ENCODE peak calls at places on chromosomes 12 and 14, in eight cellular contexts. M is cardiac muscle cell, Z is HFFc6, H is AG04449, P is OCI-LY7, A is AG04450, Y is neural crest cell, R is psoas muscle. C is an unnamed sample.

GRCh38 chr14:104030958-104031357 is 54.5 kb upstream of the ASPG start:
- DNase-seq in M (no peak), Z (no peak), H (no peak), P (no peak), A (no peak), Y (no peak), R (no peak), C (no peak)

GRCh38 chr14:101442451-101442850 is 118.8 kb upstream of the DIO3 start:
- DNase-seq in M (no peak), Z (no peak), H (no peak), P (peak), A (no peak), Y (no peak), R (no peak), C (no peak)

GRCh38 chr14:23579311-23579630 is 681 bp upstream of the JPH4 start:
- DNase-seq in M (no peak), Z (no peak), H (no peak), P (no peak), A (no peak), Y (no peak), R (no peak), C (no peak)

GRCh38 chr12:116116650-116117424 is 160.7 kb downstream of the MED13L start:
- DNase-seq in M (no peak), Z (no peak), H (no peak), P (no peak), A (no peak), Y (no peak), R (no peak), C (no peak)

GRCh38 chr12:126191949-126192348 is 1126.7 kb downstream of the AACS start:
- DNase-seq in M (no peak), Z (no peak), H (no peak), P (no peak), A (no peak), Y (no peak), R (no peak), C (no peak)

GRCh38 chr14:100738269-100738691 is 11.6 kb downstream of the DLK1 start:
- DNase-seq in M (no peak), Z (no peak), H (no peak), P (no peak), A (no peak), Y (no peak), R (no peak), C (peak)

GRCh38 chr14:93997933-93998870 is 1.1 kb downstream of the CCDC197 start:
- DNase-seq in M (no peak), Z (no peak), H (no peak), P (no peak), A (no peak), Y (no peak), R (peak), C (no peak)

GRCh38 chr12:104656921-104657320 is 200.2 kb downstream of the CHST11 start:
- DNase-seq in M (no peak), Z (no peak), H (no peak), P (no peak), A (peak), Y (no peak), R (peak), C (no peak)

GRCh38 chr12:65721541-65722190 is 102.6 kb upstream of the HMGA2 start:
- DNase-seq in M (no peak), Z (no peak), H (no peak), P (no peak), A (no peak), Y (no peak), R (no peak), C (no peak)

GRCh38 chr14:75229576-75229922 is 49.1 kb upstream of the FOS start:
- DNase-seq in M (no peak), Z (no peak), H (no peak), P (no peak), A (no peak), Y (no peak), R (no peak), C (no peak)

GRCh38 chr12:19945559-19946485 is 422.5 kb upstream of the PDE3A start:
- DNase-seq in M (no peak), Z (no peak), H (no peak), P (no peak), A (peak), Y (no peak), R (no peak), C (no peak)

GRCh38 chr12:32397703-32398102 is 1.7 kb upstream of the FGD4 start:
- DNase-seq in M (no peak), Z (no peak), H (no peak), P (no peak), A (no peak), Y (no peak), R (no peak), C (no peak)

GRCh38 chr12:120158351-120158750 is 36.2 kb downstream of the GCN1 start:
- DNase-seq in M (no peak), Z (no peak), H (no peak), P (no peak), A (no peak), Y (no peak), R (no peak), C (no peak)

GRCh38 chr12:121570467-121571283 is 10.1 kb downstream of the KDM2B start:
- DNase-seq in M (no peak), Z (peak), H (no peak), P (no peak), A (no peak), Y (no peak), R (no peak), C (no peak)

GRCh38 chr14:22010532-22011242 is 337.1 kb upstream of the OR4E1 start:
- DNase-seq in M (no peak), Z (no peak), H (no peak), P (no peak), A (no peak), Y (no peak), R (no peak), C (no peak)

GRCh38 chr12:104971276-104971675 is 13.2 kb upstream of the SLC41A2 start:
- DNase-seq in M (no peak), Z (peak), H (no peak), P (no peak), A (no peak), Y (no peak), R (no peak), C (no peak)

GRCh38 chr14:89455412-89455811 is 38.4 kb upstream of the FOXN3 start:
- DNase-seq in M (peak), Z (no peak), H (no peak), P (no peak), A (no peak), Y (no peak), R (no peak), C (no peak)

GRCh38 chr12:108561852-108562347 is 496 bp upstream of the ISCU start:
- DNase-seq in M (no peak), Z (no peak), H (no peak), P (no peak), A (no peak), Y (no peak), R (no peak), C (no peak)

GRCh38 chr12:117857632-117858274 is 111.0 kb downstream of the KSR2 start:
- DNase-seq in M (peak), Z (peak), H (no peak), P (peak), A (no peak), Y (peak), R (no peak), C (no peak)

GRCh38 chr12:108432423-108432822 is 82.7 kb upstream of the FICD start:
- DNase-seq in M (no peak), Z (no peak), H (no peak), P (no peak), A (no peak), Y (no peak), R (no peak), C (no peak)

GRCh38 chr12:76422154-76422877 is 74.1 kb upstream of the BBS10 start:
- DNase-seq in M (no peak), Z (no peak), H (no peak), P (no peak), A (no peak), Y (no peak), R (no peak), C (no peak)

GRCh38 chr14:64186231-64187129 is 107.7 kb downstream of the ESR2 start:
- DNase-seq in M (peak), Z (no peak), H (no peak), P (no peak), A (no peak), Y (peak), R (no peak), C (no peak)

GRCh38 chr14:86510503-86510902 is 980.6 kb downstream of the FLRT2 start:
- DNase-seq in M (no peak), Z (no peak), H (no peak), P (no peak), A (no peak), Y (no peak), R (no peak), C (no peak)

GRCh38 chr12:22543246-22544037 is 900 bp downstream of the C2CD5 start:
- DNase-seq in M (peak), Z (peak), H (no peak), P (peak), A (no peak), Y (no peak), R (peak), C (peak)

GRCh38 chr14:101604935-101605767 is 43.9 kb downstream of the DIO3 start:
- DNase-seq in M (no peak), Z (no peak), H (no peak), P (no peak), A (no peak), Y (no peak), R (no peak), C (no peak)

GRCh38 chr12:62783881-62784280 is 151.1 kb downstream of the PPM1H start:
- DNase-seq in M (no peak), Z (no peak), H (no peak), P (no peak), A (no peak), Y (no peak), R (no peak), C (no peak)

GRCh38 chr12:106147956-106148355 is 9.2 kb upstream of the NUAK1 start:
- DNase-seq in M (peak), Z (no peak), H (no peak), P (no peak), A (no peak), Y (no peak), R (peak), C (peak)

GRCh38 chr12:92445253-92446081 is 257.3 kb upstream of the PLEKHG7 start:
- DNase-seq in M (no peak), Z (no peak), H (no peak), P (peak), A (no peak), Y (no peak), R (no peak), C (peak)

GRCh38 chr14:50524071-50524470 is 8.3 kb downstream of the MAP4K5 start:
- DNase-seq in M (no peak), Z (no peak), H (no peak), P (no peak), A (no peak), Y (no peak), R (no peak), C (no peak)

GRCh38 chr14:58055497-58055896 is 96.5 kb downstream of the ARMH4 start:
- DNase-seq in M (no peak), Z (no peak), H (no peak), P (no peak), A (no peak), Y (no peak), R (no peak), C (no peak)

GRCh38 chr12:67080637-67081036 is 188.5 kb upstream of the CAND1 start:
- DNase-seq in M (no peak), Z (no peak), H (no peak), P (no peak), A (no peak), Y (no peak), R (no peak), C (no peak)

GRCh38 chr14:89841855-89842254 is 112.7 kb downstream of the EFCAB11 start:
- DNase-seq in M (no peak), Z (no peak), H (no peak), P (no peak), A (no peak), Y (no peak), R (no peak), C (no peak)

GRCh38 chr14:97218713-97219355 is 421.7 kb downstream of the VRK1 start:
- DNase-seq in M (peak), Z (no peak), H (no peak), P (no peak), A (no peak), Y (peak), R (no peak), C (no peak)

GRCh38 chr12:67811437-67812361 is 163.2 kb downstream of the DYRK2 start:
- DNase-seq in M (no peak), Z (peak), H (peak), P (no peak), A (no peak), Y (no peak), R (no peak), C (no peak)

GRCh38 chr12:12210416-12210815 is 56.4 kb downstream of the LRP6 start:
- DNase-seq in M (no peak), Z (no peak), H (no peak), P (no peak), A (no peak), Y (no peak), R (no peak), C (no peak)

GRCh38 chr14:104803280-104803915 is 2.5 kb downstream of the ZBTB42 start:
- DNase-seq in M (no peak), Z (no peak), H (no peak), P (peak), A (no peak), Y (no peak), R (no peak), C (no peak)

DNA sequence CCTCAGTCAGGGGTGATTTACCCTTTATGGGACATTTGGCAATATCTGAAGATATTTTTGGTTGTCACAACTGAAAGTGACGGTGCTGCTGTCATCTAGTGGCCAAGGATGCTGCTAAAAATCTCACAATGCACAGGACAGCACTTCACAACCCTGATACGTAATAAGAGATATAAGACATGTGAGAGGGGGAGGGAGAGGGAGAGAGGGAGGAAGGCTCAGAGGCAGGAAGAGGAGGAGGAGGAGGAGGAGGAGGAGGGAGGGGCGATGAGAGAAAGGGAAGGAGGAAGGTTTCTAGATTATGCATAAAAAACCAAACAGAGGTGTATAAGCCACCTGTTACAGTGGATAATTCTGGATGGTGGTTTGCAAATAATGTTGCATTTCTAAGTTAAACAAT is 14.3 kb downstream of the MYL2 start:
- DNase-seq in M (no peak), Z (no peak), H (no peak), P (peak), A (no peak), Y (no peak), R (no peak), C (no peak)
- TF ChIP-seq CTCF in M (no peak), Z (no peak), H (no peak), P (peak), A (no peak), Y (no peak), R (no peak), C (no peak)

GRCh38 chr12:21296348-21296747 is 38.4 kb downstream of the SLCO1A2 start:
- DNase-seq in M (no peak), Z (no peak), H (no peak), P (no peak), A (no peak), Y (no peak), R (no peak), C (no peak)

GRCh38 chr12:21300632-21301031 is 34.1 kb downstream of the SLCO1A2 start:
- DNase-seq in M (no peak), Z (no peak), H (no peak), P (no peak), A (no peak), Y (no peak), R (no peak), C (no peak)

GRCh38 chr12:21294176-21294575 is 40.5 kb downstream of the SLCO1A2 start:
- DNase-seq in M (no peak), Z (no peak), H (no peak), P (no peak), A (no peak), Y (no peak), R (no peak), C (no peak)

DNA sequence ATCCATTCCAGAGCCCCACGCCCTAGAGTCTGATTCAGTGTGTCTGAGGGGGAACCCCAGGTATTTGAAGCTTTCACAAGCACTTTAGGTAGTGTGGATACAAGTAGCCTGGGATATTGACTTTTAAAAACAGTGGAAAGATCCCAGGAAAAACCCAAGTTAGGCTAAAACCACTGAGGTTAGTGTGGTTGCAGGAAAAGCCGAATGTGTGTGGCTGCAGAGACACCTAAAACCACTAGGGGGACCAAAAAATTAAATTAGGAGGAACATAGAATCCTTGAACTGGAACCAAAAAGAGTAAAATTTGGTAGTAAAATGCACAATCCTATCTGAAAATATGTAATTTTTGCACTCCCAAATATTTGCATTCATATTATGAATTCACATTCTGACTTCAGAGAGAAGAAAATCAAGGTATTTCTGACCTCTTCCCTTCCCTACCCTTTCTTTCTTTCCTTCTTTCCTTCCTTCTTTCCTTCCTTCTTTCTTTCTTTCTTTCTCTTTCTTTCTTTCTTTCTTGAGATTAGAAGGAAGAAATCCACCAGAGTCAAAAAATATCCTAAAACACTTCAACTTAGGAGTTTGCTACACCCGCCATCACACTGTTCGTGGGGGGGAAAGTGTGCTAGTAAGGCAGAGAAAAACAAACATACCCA is 37.8 kb downstream of the SLCO1A2 start:
- DNase-seq in M (peak), Z (peak), H (no peak), P (peak), A (no peak), Y (peak), R (no peak), C (no peak)
- TF ChIP-seq CTCF in M (peak), Z (peak), H (peak), P (peak), A (peak), Y (peak), R (peak), C (peak)

DNA sequence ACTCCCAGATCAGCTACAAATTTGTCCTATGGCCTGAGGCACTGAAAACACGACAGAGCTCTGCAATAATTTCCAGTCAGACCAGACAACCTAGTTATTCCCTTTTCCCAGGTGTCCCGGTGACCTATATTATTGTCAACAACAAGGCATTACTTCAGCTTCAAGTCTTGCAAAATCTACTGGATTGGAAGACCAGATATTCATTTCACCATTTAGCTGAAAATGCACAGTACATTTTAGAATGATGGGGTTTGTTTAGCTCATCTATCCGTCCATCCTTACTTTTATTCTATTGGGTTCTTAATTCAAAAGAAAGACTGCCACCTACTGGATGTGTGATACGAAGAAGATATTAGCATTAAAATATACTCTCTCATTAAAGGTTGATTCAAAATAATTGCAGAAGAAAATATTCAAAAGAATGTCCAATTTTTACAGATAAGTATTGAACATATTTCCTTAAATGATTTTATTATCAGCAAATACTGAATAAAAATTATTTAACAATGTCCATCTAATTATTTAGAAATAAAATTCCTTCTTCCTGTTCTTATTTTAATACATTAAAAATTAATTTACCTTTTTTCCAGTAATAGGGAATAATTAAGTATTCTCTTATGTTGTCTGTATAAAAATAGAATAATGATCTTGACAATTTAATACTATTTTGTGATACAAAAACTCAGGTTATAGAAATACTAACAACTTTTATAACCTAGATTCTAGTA is 244.9 kb upstream of the LRIG3 start:
- DNase-seq in M (peak), Z (peak), H (no peak), P (peak), A (peak), Y (no peak), R (no peak), C (no peak)
- TF ChIP-seq CTCF in M (peak), Z (peak), H (peak), P (peak), A (peak), Y (peak), R (peak), C (peak)

GRCh38 chr14:55427439-55427838 is 13.0 kb downstream of the TBPL2 start:
- DNase-seq in M (no peak), Z (no peak), H (no peak), P (no peak), A (no peak), Y (no peak), R (no peak), C (no peak)

GRCh38 chr14:55426881-55427280 is 13.5 kb downstream of the TBPL2 start:
- DNase-seq in M (no peak), Z (no peak), H (no peak), P (no peak), A (no peak), Y (no peak), R (no peak), C (no peak)

GRCh38 chr14:55433880-55434804 is 6.3 kb downstream of the TBPL2 start:
- DNase-seq in M (no peak), Z (no peak), H (no peak), P (no peak), A (no peak), Y (no peak), R (no peak), C (no peak)

GRCh38 chr14:55432628-55433027 is 7.8 kb downstream of the TBPL2 start:
- DNase-seq in M (no peak), Z (no peak), H (no peak), P (no peak), A (no peak), Y (no peak), R (no peak), C (no peak)

DNA sequence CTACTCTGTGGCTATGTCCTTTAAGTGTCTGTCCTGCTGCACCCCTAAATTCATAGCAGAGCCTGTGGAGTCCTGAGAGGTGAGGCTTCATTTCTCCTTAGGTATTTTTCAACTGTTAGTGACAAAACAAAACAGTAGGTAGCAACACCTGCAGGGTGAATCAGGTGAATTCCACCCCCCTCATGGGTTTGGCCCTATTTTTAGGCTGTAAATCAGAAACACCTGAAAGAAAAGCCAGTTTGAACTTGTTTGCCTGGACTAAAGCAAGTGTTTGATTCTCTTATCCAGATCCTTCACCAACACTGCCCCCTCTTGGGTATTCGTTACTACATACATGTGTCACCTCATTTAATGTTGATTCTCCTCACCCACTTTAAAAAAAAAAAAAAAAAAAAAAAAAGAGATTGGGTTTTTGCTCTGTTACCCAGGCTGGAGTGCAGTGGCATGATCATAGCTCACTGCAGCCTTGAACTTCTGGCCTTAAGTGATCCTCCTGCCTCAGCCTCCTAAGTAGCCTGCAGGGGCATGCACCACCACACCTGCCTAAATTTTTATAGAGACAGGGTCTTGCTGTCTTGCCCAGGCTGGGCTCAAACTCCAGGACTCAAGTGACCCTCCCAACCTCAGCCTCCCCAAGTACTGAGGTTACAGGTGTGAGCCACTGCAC is 10.3 kb downstream of the TBPL2 start:
- DNase-seq in M (peak), Z (peak), H (no peak), P (peak), A (peak), Y (no peak), R (no peak), C (peak)
- TF ChIP-seq CTCF in M (peak), Z (peak), H (peak), P (peak), A (peak), Y (peak), R (peak), C (peak)

C was measured in heart left ventricle.